ENCODE peak calls at places on chromosomes 7 and 10, in five cellular contexts. Y is H1, K is HepG2, U is K562, X is GM12878. V is an unnamed sample.

GRCh38 chr10:75437693-75438092 is 6.3 kb downstream of the LRMDA start:
- DNase-seq in U (no peak), K (no peak), Y (no peak), X (no peak), V (no peak)

GRCh38 chr7:68684246-68684850 is 913.9 kb upstream of the AUTS2 start:
- DNase-seq in Y (no peak), U (no peak), X (no peak), K (no peak), V (no peak)

GRCh38 chr7:76281006-76281705 is 21.3 kb upstream of the HSPB1 start:
- DNase-seq in Y (no peak), X (no peak), U (no peak), K (no peak), V (no peak)

GRCh38 chr7:130910949-130911944 is 177.2 kb upstream of the KLF14 start:
- DNase-seq in Y (no peak), X (no peak), U (peak; percentile 51), K (peak; percentile 28), V (no peak)

GRCh38 chr7:86929293-86930109 is 130.0 kb downstream of the ELAPOR2 start:
- DNase-seq in Y (no peak), U (peak; percentile 32), X (no peak), K (no peak), V (no peak)

GRCh38 chr7:117284692-117285091 is 38.2 kb downstream of the WNT2 start:
- DNase-seq in Y (no peak), X (no peak), K (no peak), U (no peak), V (no peak)

GRCh38 chr10:17062493-17063487 is 66.8 kb downstream of the CUBN start:
- DNase-seq in U (peak; percentile 15), K (peak; percentile 76), Y (no peak), X (no peak), V (no peak)

GRCh38 chr7:64793106-64793755 is 997 bp upstream of the ZNF138 start:
- DNase-seq in Y (no peak), X (no peak), K (no peak), U (peak; percentile 67), V (no peak)

GRCh38 chr10:115093286-115093775 is at the start of gene ATRNL1:
- DNase-seq in U (no peak), K (no peak), X (no peak), Y (peak; percentile 82), V (peak; percentile 67)

GRCh38 chr10:12972146-12972545 is 29.4 kb downstream of the CCDC3 start:
- DNase-seq in K (no peak), Y (no peak), U (no peak), X (no peak), V (no peak)

GRCh38 chr10:132743925-132744490 is 41.9 kb downstream of the NKX6-2 start:
- DNase-seq in K (no peak), X (no peak), Y (no peak), U (no peak), V (no peak)

GRCh38 chr7:94087664-94088352 is 83.7 kb upstream of the BET1 start:
- DNase-seq in Y (peak; percentile 54), U (peak; percentile 57), K (peak; percentile 48), X (peak; percentile 66), V (peak; percentile 51)

GRCh38 chr7:117564080-117564479 is 84.3 kb downstream of the CFTR start:
- DNase-seq in K (no peak), X (no peak), U (no peak), Y (no peak), V (no peak)

GRCh38 chr7:35253680-35254495 is at the start of gene TBX20:
- DNase-seq in U (no peak), Y (peak; percentile 79), X (no peak), K (no peak), V (peak; percentile 71)

GRCh38 chr10:43006490-43006889 is 70.4 kb upstream of the RET start:
- DNase-seq in U (no peak), X (no peak), K (no peak), Y (no peak), V (no peak)

GRCh38 chr7:73520673-73521635 is 1.1 kb downstream of the BAZ1B start:
- DNase-seq in Y (no peak), X (no peak), K (no peak), U (peak; percentile 52), V (no peak)

GRCh38 chr7:137936509-137937201 is 65.2 kb downstream of the CREB3L2 start:
- DNase-seq in K (no peak), Y (no peak), U (no peak), X (no peak), V (no peak)

GRCh38 chr7:34041716-34042115 is 136.4 kb downstream of the BMPER start:
- DNase-seq in Y (no peak), K (no peak), U (no peak), X (no peak), V (no peak)

GRCh38 chr7:83739527-83739926 is 90.6 kb upstream of the SEMA3E start:
- DNase-seq in U (no peak), Y (no peak), X (no peak), K (no peak), V (no peak)

GRCh38 chr7:83738436-83738835 is 89.5 kb upstream of the SEMA3E start:
- DNase-seq in U (no peak), K (no peak), Y (no peak), X (no peak), V (no peak)
- TF ChIP-seq ATF2 in U (no peak), K (no peak), Y (no peak), X (no peak), V (no peak)

GRCh38 chr7:41890631-41891265 is 187.9 kb upstream of the INHBA start:
- DNase-seq in Y (no peak), X (no peak), U (no peak), K (no peak), V (no peak)
- TF ChIP-seq ATF2 in Y (no peak), X (no peak), U (no peak), K (no peak), V (no peak)

DNA sequence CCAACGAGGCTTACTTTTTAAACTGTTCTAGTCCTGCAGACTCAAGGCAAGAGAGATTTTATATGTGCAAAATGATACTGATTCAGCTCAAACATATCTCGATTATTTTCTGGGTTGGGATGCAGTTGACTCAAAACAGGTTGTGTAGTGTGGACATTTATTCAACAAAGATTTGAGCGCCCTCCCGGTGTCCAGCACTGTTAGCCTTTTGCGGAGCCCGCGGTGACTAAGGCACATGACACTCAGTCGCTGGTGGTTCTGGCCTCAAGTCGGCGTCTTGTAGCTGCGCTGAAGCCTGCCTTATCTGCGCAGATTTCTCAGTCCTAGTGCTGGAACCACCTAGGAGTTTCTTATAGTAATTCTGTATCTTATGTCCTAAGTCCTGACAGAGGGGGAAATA is 938 bp upstream of the CADPS2 start:
- DNase-seq in Y (no peak), X (no peak), U (peak; percentile 54), K (peak; percentile 66), V (peak; percentile 46)
- TF ChIP-seq ATF2 in Y (no peak), X (no peak), U (no peak), K (no peak), V (no peak)

GRCh38 chr10:13990392-13990805 is 340.3 kb downstream of the FRMD4A start:
- DNase-seq in X (no peak), Y (no peak), U (no peak), K (no peak), V (no peak)
- TF ChIP-seq ATF2 in X (no peak), Y (no peak), U (no peak), K (no peak), V (no peak)

GRCh38 chr7:112202819-112203218 is 3.4 kb downstream of the DOCK4 start:
- DNase-seq in K (peak; percentile 84), U (peak; percentile 41), Y (no peak), X (no peak), V (no peak)
- TF ChIP-seq ATF2 in K (no peak), U (no peak), Y (no peak), X (no peak), V (no peak)

DNA sequence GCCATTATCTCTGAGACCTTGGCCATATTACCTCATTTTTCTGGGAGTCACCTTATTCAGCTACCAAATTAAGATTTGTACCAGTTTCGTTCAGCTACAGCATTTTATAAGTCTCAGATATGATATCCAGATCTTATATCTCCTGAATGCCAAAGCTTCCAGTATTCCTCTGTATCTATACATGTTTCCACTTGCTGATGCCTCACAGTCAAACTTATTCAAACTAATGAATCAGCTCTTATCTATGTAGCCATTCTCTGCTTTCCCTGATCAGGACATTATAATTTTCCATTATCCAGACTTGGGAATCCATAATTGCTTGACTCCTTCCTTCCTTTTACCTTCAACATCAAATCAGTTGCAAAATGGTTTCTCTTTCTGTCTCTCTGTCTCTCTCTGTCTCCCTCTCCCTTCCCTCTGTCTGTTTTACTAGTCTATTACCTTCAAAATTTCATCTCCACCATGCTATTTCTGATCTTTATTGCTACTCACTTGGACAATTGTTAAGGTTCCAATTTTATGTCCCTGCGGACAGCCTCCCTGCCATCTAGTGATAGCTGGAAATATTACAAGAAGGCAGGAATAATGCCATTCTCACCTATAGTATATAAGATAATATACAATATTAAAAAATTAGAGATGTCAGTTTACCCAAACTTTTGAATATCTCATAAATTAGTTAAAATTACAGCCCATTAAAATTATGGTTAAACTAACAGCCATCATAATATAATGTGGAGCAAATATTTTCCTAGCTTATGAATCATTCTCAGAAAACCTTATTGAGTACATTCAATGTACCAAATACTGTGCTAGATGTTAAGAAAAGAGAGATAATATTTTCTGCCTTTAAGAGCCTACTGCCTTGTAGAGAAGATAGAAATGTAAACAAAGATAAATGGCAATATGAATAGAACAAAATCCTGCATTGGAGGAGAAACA is 89.8 kb downstream of the PCLO start:
- DNase-seq in U (no peak), Y (no peak), K (no peak), X (no peak), V (no peak)
- TF ChIP-seq ATF2 in U (no peak), Y (no peak), K (no peak), X (no peak), V (no peak)

DNA sequence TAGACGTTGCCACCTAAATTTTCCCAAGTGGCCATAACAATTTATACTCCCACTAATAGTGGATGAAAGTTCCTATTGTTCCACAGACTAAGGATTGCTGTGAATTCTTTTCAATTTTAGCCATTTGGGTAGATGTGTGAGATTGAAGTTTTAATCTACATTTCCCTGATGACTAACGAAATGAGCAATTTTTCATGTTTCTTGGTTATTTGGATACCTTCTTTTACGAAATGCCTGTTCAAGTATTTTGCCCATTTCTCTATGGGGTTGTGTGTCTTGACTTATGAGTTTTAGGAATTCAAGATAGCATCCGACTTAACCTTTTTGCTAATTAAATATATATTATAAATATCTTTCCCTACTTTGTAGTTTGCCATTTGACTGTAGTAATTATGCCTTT is 16.4 kb upstream of the PRKG1 start:
- DNase-seq in U (no peak), K (no peak), X (no peak), Y (no peak), V (no peak)
- TF ChIP-seq ATF2 in U (no peak), K (no peak), X (no peak), Y (no peak), V (no peak)

V was measured in WTC11.